ENCODE peak calls at places on chromosome 7, in seven cellular contexts. One of them, this sample, is unnamed.

GRCh38 chr7:91979590-91979989 is 38.9 kb downstream of the AKAP9 start:
- DNase-seq in lower leg skin: no peak
- DNase-seq in activated naive CD8-positive, alpha-beta T cell treated with anti-CD3 and anti-CD28 coated beads, Interleukin-2, amount 50 U/mL, for 24 hours: no peak
- DNase-seq in H7: no peak
- DNase-seq in NCI-H2081: no peak
- DNase-seq in GM23248: no peak
- DNase-seq in activated naive CD4-positive, alpha-beta T cell treated with anti-CD3 and anti-CD28 coated beads for 36 hours: no peak
- DNase-seq in this sample: no peak

GRCh38 chr7:15476101-15476918 is 85.5 kb downstream of the AGMO start:
- DNase-seq in activated naive CD4-positive, alpha-beta T cell treated with anti-CD3 and anti-CD28 coated beads for 36 hours: no peak
- DNase-seq in GM23248: peak
- DNase-seq in lower leg skin: no peak
- DNase-seq in activated naive CD8-positive, alpha-beta T cell treated with anti-CD3 and anti-CD28 coated beads, Interleukin-2, amount 50 U/mL, for 24 hours: no peak
- DNase-seq in H7: no peak
- DNase-seq in NCI-H2081: no peak
- DNase-seq in this sample: no peak

GRCh38 chr7:84085147-84085546 is 109.4 kb downstream of the SEMA3A start:
- DNase-seq in activated naive CD8-positive, alpha-beta T cell treated with anti-CD3 and anti-CD28 coated beads, Interleukin-2, amount 50 U/mL, for 24 hours: no peak
- DNase-seq in lower leg skin: no peak
- DNase-seq in NCI-H2081: no peak
- DNase-seq in H7: no peak
- DNase-seq in GM23248: peak
- DNase-seq in activated naive CD4-positive, alpha-beta T cell treated with anti-CD3 and anti-CD28 coated beads for 36 hours: no peak
- DNase-seq in this sample: no peak

GRCh38 chr7:69630292-69630691 is 32.0 kb downstream of the AUTS2 start:
- DNase-seq in H7: no peak
- DNase-seq in GM23248: peak
- DNase-seq in lower leg skin: no peak
- DNase-seq in activated naive CD4-positive, alpha-beta T cell treated with anti-CD3 and anti-CD28 coated beads for 36 hours: no peak
- DNase-seq in NCI-H2081: no peak
- DNase-seq in activated naive CD8-positive, alpha-beta T cell treated with anti-CD3 and anti-CD28 coated beads, Interleukin-2, amount 50 U/mL, for 24 hours: no peak
- DNase-seq in this sample: peak

GRCh38 chr7:151225948-151226510 is 976 bp downstream of the ABCF2 start:
- DNase-seq in NCI-H2081: no peak
- DNase-seq in H7: no peak
- DNase-seq in lower leg skin: no peak
- DNase-seq in activated naive CD4-positive, alpha-beta T cell treated with anti-CD3 and anti-CD28 coated beads for 36 hours: no peak
- DNase-seq in GM23248: peak
- DNase-seq in activated naive CD8-positive, alpha-beta T cell treated with anti-CD3 and anti-CD28 coated beads, Interleukin-2, amount 50 U/mL, for 24 hours: no peak
- DNase-seq in this sample: peak

GRCh38 chr7:55657654-55658053 is 85.4 kb upstream of the VOPP1 start:
- DNase-seq in H7: no peak
- DNase-seq in activated naive CD4-positive, alpha-beta T cell treated with anti-CD3 and anti-CD28 coated beads for 36 hours: no peak
- DNase-seq in GM23248: no peak
- DNase-seq in activated naive CD8-positive, alpha-beta T cell treated with anti-CD3 and anti-CD28 coated beads, Interleukin-2, amount 50 U/mL, for 24 hours: no peak
- DNase-seq in lower leg skin: no peak
- DNase-seq in NCI-H2081: no peak
- DNase-seq in this sample: no peak

GRCh38 chr7:47088329-47089067 is 493.4 kb downstream of the TNS3 start:
- DNase-seq in activated naive CD4-positive, alpha-beta T cell treated with anti-CD3 and anti-CD28 coated beads for 36 hours: peak
- DNase-seq in lower leg skin: no peak
- DNase-seq in H7: peak
- DNase-seq in NCI-H2081: peak
- DNase-seq in activated naive CD8-positive, alpha-beta T cell treated with anti-CD3 and anti-CD28 coated beads, Interleukin-2, amount 50 U/mL, for 24 hours: peak
- DNase-seq in GM23248: peak
- DNase-seq in this sample: peak

GRCh38 chr7:94311545-94311944 is 83.2 kb upstream of the COL1A2 start:
- DNase-seq in activated naive CD4-positive, alpha-beta T cell treated with anti-CD3 and anti-CD28 coated beads for 36 hours: no peak
- DNase-seq in activated naive CD8-positive, alpha-beta T cell treated with anti-CD3 and anti-CD28 coated beads, Interleukin-2, amount 50 U/mL, for 24 hours: no peak
- DNase-seq in NCI-H2081: no peak
- DNase-seq in GM23248: no peak
- DNase-seq in H7: no peak
- DNase-seq in lower leg skin: no peak
- DNase-seq in this sample: no peak

GRCh38 chr7:31029674-31030073 is 22.4 kb upstream of the ADCYAP1R1 start:
- DNase-seq in activated naive CD4-positive, alpha-beta T cell treated with anti-CD3 and anti-CD28 coated beads for 36 hours: no peak
- DNase-seq in lower leg skin: no peak
- DNase-seq in H7: peak
- DNase-seq in NCI-H2081: no peak
- DNase-seq in activated naive CD8-positive, alpha-beta T cell treated with anti-CD3 and anti-CD28 coated beads, Interleukin-2, amount 50 U/mL, for 24 hours: no peak
- DNase-seq in GM23248: no peak
- DNase-seq in this sample: peak

GRCh38 chr7:46134795-46135194 is 213.7 kb upstream of the IGFBP3 start:
- DNase-seq in activated naive CD4-positive, alpha-beta T cell treated with anti-CD3 and anti-CD28 coated beads for 36 hours: no peak
- DNase-seq in activated naive CD8-positive, alpha-beta T cell treated with anti-CD3 and anti-CD28 coated beads, Interleukin-2, amount 50 U/mL, for 24 hours: no peak
- DNase-seq in NCI-H2081: no peak
- DNase-seq in H7: no peak
- DNase-seq in GM23248: no peak
- DNase-seq in lower leg skin: no peak
- DNase-seq in this sample: no peak

GRCh38 chr7:111486472-111487142 is 75.7 kb downstream of the IMMP2L start:
- DNase-seq in H7: peak
- DNase-seq in GM23248: peak
- DNase-seq in activated naive CD8-positive, alpha-beta T cell treated with anti-CD3 and anti-CD28 coated beads, Interleukin-2, amount 50 U/mL, for 24 hours: no peak
- DNase-seq in activated naive CD4-positive, alpha-beta T cell treated with anti-CD3 and anti-CD28 coated beads for 36 hours: peak
- DNase-seq in NCI-H2081: peak
- DNase-seq in lower leg skin: no peak
- DNase-seq in this sample: peak

GRCh38 chr7:42893341-42894242 is 18.3 kb downstream of the C7orf25 start:
- DNase-seq in NCI-H2081: no peak
- DNase-seq in lower leg skin: no peak
- DNase-seq in H7: no peak
- DNase-seq in activated naive CD4-positive, alpha-beta T cell treated with anti-CD3 and anti-CD28 coated beads for 36 hours: no peak
- DNase-seq in GM23248: no peak
- DNase-seq in activated naive CD8-positive, alpha-beta T cell treated with anti-CD3 and anti-CD28 coated beads, Interleukin-2, amount 50 U/mL, for 24 hours: no peak
- DNase-seq in this sample: no peak

GRCh38 chr7:118352854-118353453 is 128.4 kb downstream of the ANKRD7 start:
- DNase-seq in activated naive CD8-positive, alpha-beta T cell treated with anti-CD3 and anti-CD28 coated beads, Interleukin-2, amount 50 U/mL, for 24 hours: no peak
- DNase-seq in GM23248: peak
- DNase-seq in lower leg skin: no peak
- DNase-seq in activated naive CD4-positive, alpha-beta T cell treated with anti-CD3 and anti-CD28 coated beads for 36 hours: no peak
- DNase-seq in H7: no peak
- DNase-seq in NCI-H2081: peak
- DNase-seq in this sample: no peak

GRCh38 chr7:42351313-42351935 is 114.4 kb upstream of the GLI3 start:
- DNase-seq in lower leg skin: no peak
- DNase-seq in H7: no peak
- DNase-seq in activated naive CD4-positive, alpha-beta T cell treated with anti-CD3 and anti-CD28 coated beads for 36 hours: no peak
- DNase-seq in GM23248: peak
- DNase-seq in activated naive CD8-positive, alpha-beta T cell treated with anti-CD3 and anti-CD28 coated beads, Interleukin-2, amount 50 U/mL, for 24 hours: no peak
- DNase-seq in NCI-H2081: no peak
- DNase-seq in this sample: no peak

GRCh38 chr7:112546723-112547513 is 66.1 kb downstream of the LSMEM1 start:
- DNase-seq in NCI-H2081: no peak
- DNase-seq in GM23248: no peak
- DNase-seq in H7: peak
- DNase-seq in activated naive CD4-positive, alpha-beta T cell treated with anti-CD3 and anti-CD28 coated beads for 36 hours: no peak
- DNase-seq in activated naive CD8-positive, alpha-beta T cell treated with anti-CD3 and anti-CD28 coated beads, Interleukin-2, amount 50 U/mL, for 24 hours: no peak
- DNase-seq in lower leg skin: no peak
- DNase-seq in this sample: no peak

GRCh38 chr7:49398236-49398635 is 375.2 kb upstream of the VWC2 start:
- DNase-seq in H7: no peak
- DNase-seq in NCI-H2081: no peak
- DNase-seq in activated naive CD4-positive, alpha-beta T cell treated with anti-CD3 and anti-CD28 coated beads for 36 hours: no peak
- DNase-seq in GM23248: no peak
- DNase-seq in lower leg skin: no peak
- DNase-seq in activated naive CD8-positive, alpha-beta T cell treated with anti-CD3 and anti-CD28 coated beads, Interleukin-2, amount 50 U/mL, for 24 hours: no peak
- DNase-seq in this sample: no peak